ENCODE peak calls at places on chromosome 1, in four cellular contexts. One of them, this sample, is unnamed.

GRCh38 chr1:98398649-98399048 is 262.9 kb upstream of the SNX7 start:
- DNase-seq in NCI-H2029: no peak
- DNase-seq in T-helper 9 cell: no peak
- DNase-seq in upper lobe of right lung: no peak
- DNase-seq in this sample: no peak

GRCh38 chr1:108049083-108049819 is 84.3 kb upstream of the VAV3 start:
- DNase-seq in upper lobe of right lung: peak; percentile 69
- DNase-seq in T-helper 9 cell: no peak
- DNase-seq in NCI-H2029: no peak
- DNase-seq in this sample: no peak

GRCh38 chr1:65527211-65527610 is 106.7 kb downstream of the LEPR start:
- DNase-seq in T-helper 9 cell: no peak
- DNase-seq in upper lobe of right lung: no peak
- DNase-seq in NCI-H2029: no peak
- DNase-seq in this sample: peak; percentile 75

GRCh38 chr1:202812176-202813026 is 1.6 kb downstream of the PCAT6 start:
- DNase-seq in upper lobe of right lung: no peak
- DNase-seq in NCI-H2029: no peak
- DNase-seq in T-helper 9 cell: no peak
- DNase-seq in this sample: no peak

GRCh38 chr1:23417570-23417969 is 7.0 kb downstream of the TCEA3 start:
- DNase-seq in upper lobe of right lung: no peak
- DNase-seq in T-helper 9 cell: no peak
- DNase-seq in NCI-H2029: peak; percentile 63
- DNase-seq in this sample: peak; percentile 18

GRCh38 chr1:10980094-10980577 is 32.3 kb upstream of the TARDBP start:
- DNase-seq in NCI-H2029: peak; percentile 81
- DNase-seq in upper lobe of right lung: peak; percentile 88
- DNase-seq in T-helper 9 cell: no peak
- DNase-seq in this sample: peak; percentile 72

GRCh38 chr1:117416004-117416403 is 48.8 kb downstream of the MAN1A2 start:
- DNase-seq in upper lobe of right lung: no peak
- DNase-seq in T-helper 9 cell: no peak
- DNase-seq in NCI-H2029: no peak
- DNase-seq in this sample: no peak

GRCh38 chr1:17215545-17215890 is 10.6 kb downstream of the PADI1 start:
- DNase-seq in upper lobe of right lung: no peak
- DNase-seq in T-helper 9 cell: no peak
- DNase-seq in NCI-H2029: no peak
- DNase-seq in this sample: no peak

GRCh38 chr1:217067642-217068041 is 344.4 kb upstream of the ESRRG start:
- DNase-seq in NCI-H2029: no peak
- DNase-seq in T-helper 9 cell: no peak
- DNase-seq in upper lobe of right lung: no peak
- DNase-seq in this sample: no peak